ENCODE peak calls at places on chromosome 12, in five cellular contexts. G is HCT116, K is HepG2, F is K562, J is GM12878. Q is an unnamed sample.

GRCh38 chr12:9932270-9932669 is at the start of gene CLEC2A:
- DNase-seq in G (no peak), K (no peak), F (no peak), J (no peak), Q (no peak)

GRCh38 chr12:16610006-16610520 is 4.1 kb upstream of the LMO3 start:
- DNase-seq in F (no peak), G (no peak), J (no peak), K (no peak), Q (no peak)

GRCh38 chr12:4027412-4027811 is 154.2 kb upstream of the PARP11 start:
- DNase-seq in J (no peak), F (no peak), G (no peak), K (peak), Q (no peak)

GRCh38 chr12:89166525-89166934 is 185.8 kb downstream of the DUSP6 start:
- DNase-seq in K (no peak), F (no peak), J (peak), G (no peak), Q (no peak)

GRCh38 chr12:69007858-69008314 is 74.9 kb upstream of the CPM start:
- DNase-seq in F (no peak), J (no peak), G (no peak), K (no peak), Q (peak)

GRCh38 chr12:131511803-131512564 is 198.9 kb upstream of the SFSWAP start:
- DNase-seq in F (no peak), J (no peak), G (no peak), K (no peak), Q (no peak)

GRCh38 chr12:115109863-115110262 is 425.9 kb upstream of the TBX3 start:
- DNase-seq in F (no peak), K (no peak), J (no peak), G (no peak), Q (no peak)

GRCh38 chr12:113647048-113647447 is 175.4 kb upstream of the LHX5 start:
- DNase-seq in F (no peak), K (peak), J (no peak), G (peak), Q (no peak)

GRCh38 chr12:101695698-101696097 is 1.7 kb upstream of the CHPT1 start:
- DNase-seq in J (no peak), K (peak), F (no peak), G (no peak), Q (no peak)

GRCh38 chr12:109595321-109595902 is 21.8 kb downstream of the MVK start:
- DNase-seq in K (no peak), F (no peak), G (no peak), J (no peak), Q (no peak)

GRCh38 chr12:102459314-102459713 is 21.0 kb downstream of the IGF1 start:
- DNase-seq in G (no peak), J (no peak), F (no peak), K (no peak), Q (no peak)

GRCh38 chr12:62698701-62699101 is 232.1 kb downstream of the MON2 start:
- DNase-seq in K (no peak), J (no peak), F (no peak), G (no peak), Q (no peak)

GRCh38 chr12:47303207-47303606 is 223.4 kb upstream of the AMIGO2 start:
- DNase-seq in G (no peak), J (no peak), K (no peak), F (no peak), Q (no peak)
- TF ChIP-seq JUND in G (no peak), J (no peak), K (no peak), F (no peak), Q (no peak)

DNA sequence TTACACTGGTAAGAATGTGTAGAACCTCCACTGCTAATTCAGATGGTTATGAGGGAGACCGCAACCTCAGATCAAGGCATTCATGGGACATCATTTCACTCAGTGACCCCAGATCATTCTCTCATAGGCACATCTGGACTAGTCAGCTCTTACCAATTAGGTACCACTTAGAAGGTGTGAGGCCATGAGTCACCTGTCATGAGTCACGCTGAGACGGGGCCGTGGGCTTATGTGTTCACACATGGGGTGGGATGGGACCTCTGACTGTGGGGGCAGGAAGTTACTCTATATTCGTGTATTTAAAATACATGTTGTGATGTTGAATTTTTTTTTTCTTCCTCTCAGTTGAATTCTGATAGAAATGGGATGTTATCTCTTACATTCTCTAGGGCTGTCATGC is 55.9 kb downstream of the CCDC92 start:
- DNase-seq in K (no peak), J (no peak), G (no peak), F (no peak), Q (no peak)
- TF ChIP-seq JUND in K (no peak), J (no peak), G (peak), F (no peak), Q (no peak)

GRCh38 chr12:6311822-6312528 is 1.5 kb downstream of the PLEKHG6 start:
- DNase-seq in K (no peak), J (no peak), G (no peak), F (no peak), Q (no peak)

GRCh38 chr12:6313326-6313940 is 3.0 kb downstream of the PLEKHG6 start:
- DNase-seq in F (no peak), G (no peak), J (no peak), K (no peak), Q (peak)

GRCh38 chr12:6314776-6315175 is 4.3 kb downstream of the PLEKHG6 start:
- DNase-seq in K (no peak), F (no peak), G (no peak), J (no peak), Q (no peak)

GRCh38 chr12:6310771-6311610 is 509 bp downstream of the PLEKHG6 start:
- DNase-seq in F (no peak), J (no peak), G (no peak), K (no peak), Q (no peak)

DNA sequence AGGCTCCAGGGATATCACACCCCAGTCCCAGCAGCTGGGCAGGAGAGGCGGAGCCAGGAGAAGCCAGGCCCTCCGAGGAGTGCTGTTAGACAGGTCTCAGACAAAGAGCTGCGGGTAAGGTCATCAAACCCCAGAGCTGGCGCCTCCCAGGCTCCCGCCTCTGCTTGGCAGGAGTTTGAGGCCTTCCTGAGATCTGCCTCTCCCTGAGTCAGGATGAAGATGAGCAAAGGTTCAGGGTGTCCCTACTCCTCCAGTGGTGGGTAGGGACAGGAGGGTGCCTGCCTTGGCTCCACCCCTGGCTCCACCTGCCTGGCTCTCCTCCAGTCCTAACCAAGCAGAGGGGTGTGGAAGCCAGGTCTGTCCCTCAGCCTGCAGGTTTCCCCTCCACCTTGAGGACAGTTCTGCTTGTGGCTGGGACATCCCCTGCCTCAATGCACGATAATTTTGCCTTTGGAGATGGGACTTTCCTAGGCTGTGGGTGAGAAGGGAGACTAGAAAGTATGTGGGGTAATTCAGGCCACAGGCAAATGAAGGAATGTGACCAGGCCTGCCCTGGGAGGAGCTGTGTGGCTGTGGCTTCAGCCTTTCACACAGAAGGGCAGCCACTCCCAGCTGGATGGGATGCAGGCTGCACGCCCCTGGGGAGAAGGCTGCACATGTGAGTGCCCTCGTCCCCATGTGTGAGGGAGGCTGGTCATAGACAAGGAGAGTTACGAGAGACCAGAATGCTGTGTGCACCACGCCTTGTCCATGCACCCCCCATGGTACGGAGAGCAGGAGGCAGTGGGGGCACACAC is 2.2 kb downstream of the PLEKHG6 start:
- DNase-seq in J (peak), F (no peak), K (no peak), G (no peak), Q (no peak)
- TF ChIP-seq JUND in J (no peak), F (no peak), K (no peak), G (no peak), Q (no peak)

GRCh38 chr12:54629925-54630324 is 4.8 kb downstream of the LACRT start:
- DNase-seq in K (no peak), J (no peak), G (no peak), F (no peak), Q (no peak)
- TF ChIP-seq JUND in K (no peak), J (no peak), G (no peak), F (no peak), Q (no peak)